ENCODE peak calls at places on chromosomes 11 and 22, in seven cellular contexts. H is neuronal stem cell, Y is H1, M is H9, F is mesendoderm, A is trophoblast cell, N is mesenchymal stem cell. L is an unnamed sample.

GRCh38 chr11:68038718-68039525 is at the start of gene TCIRG1:
- DNase-seq in H (peak; percentile 35), Y (peak; percentile 47), M (peak; percentile 90), F (peak; percentile 89), A (peak; percentile 92), N (peak; percentile 83), L (peak; percentile 70)

GRCh38 chr11:57475671-57476222 is 15.4 kb downstream of the RTN4RL2 start:
- DNase-seq in H (no peak), Y (no peak), M (no peak), F (no peak), A (no peak), N (no peak), L (no peak)

GRCh38 chr11:75281469-75282095 is 41.0 kb downstream of the TPBGL start:
- DNase-seq in H (no peak), Y (no peak), M (no peak), F (no peak), A (no peak), N (no peak), L (no peak)

GRCh38 chr11:131392528-131393255 is 22.3 kb downstream of the NTM start:
- DNase-seq in H (no peak), Y (peak; percentile 19), M (peak; percentile 59), F (peak; percentile 74), A (no peak), N (no peak), L (no peak)

GRCh38 chr22:44279059-44279340 is 33.8 kb downstream of the SHISAL1 start:
- DNase-seq in H (no peak), Y (no peak), M (no peak), F (no peak), A (no peak), N (no peak), L (no peak)

GRCh38 chr11:67251841-67252240 is 14.4 kb upstream of the GRK2 start:
- DNase-seq in H (no peak), Y (no peak), M (no peak), F (no peak), A (no peak), N (no peak), L (no peak)

GRCh38 chr11:103420593-103420992 is 311.4 kb downstream of the DYNC2H1 start:
- DNase-seq in H (no peak), Y (no peak), M (no peak), F (no peak), A (no peak), N (peak; percentile 79), L (peak; percentile 81)

GRCh38 chr11:95924414-95924760 is 480 bp upstream of the MTMR2 start:
- DNase-seq in H (no peak), Y (no peak), M (no peak), F (peak; percentile 82), A (peak; percentile 28), N (peak; percentile 45), L (peak; percentile 48)

GRCh38 chr22:43376765-43377485 is 33.8 kb upstream of the SCUBE1 start:
- DNase-seq in H (no peak), Y (no peak), M (no peak), F (peak; percentile 65), A (no peak), N (no peak), L (no peak)

GRCh38 chr11:95512682-95513081 is 276.9 kb downstream of the FAM76B start:
- DNase-seq in H (no peak), Y (no peak), M (no peak), F (no peak), A (no peak), N (peak; percentile 97), L (peak; percentile 88)

GRCh38 chr22:24185501-24186351 is 4.4 kb downstream of the SUSD2 start:
- DNase-seq in H (no peak), Y (no peak), M (no peak), F (no peak), A (no peak), N (no peak), L (no peak)

GRCh38 chr11:69352181-69352580 is 58.2 kb downstream of the MYEOV start:
- DNase-seq in H (no peak), Y (no peak), M (no peak), F (no peak), A (no peak), N (no peak), L (no peak)

GRCh38 chr22:33180371-33180770 is 122.2 kb upstream of the SYN3 start:
- DNase-seq in H (no peak), Y (no peak), M (no peak), F (no peak), A (no peak), N (no peak), L (no peak)

GRCh38 chr11:65860278-65861164 is at the start of gene MUS81:
- DNase-seq in H (peak; percentile 95), Y (peak; percentile 91), M (peak; percentile 97), F (peak; percentile 99), A (peak; percentile 93), N (peak; percentile 98), L (peak; percentile 97)

GRCh38 chr11:44030276-44030932 is 17.4 kb upstream of the ACCSL start:
- DNase-seq in H (peak; percentile 15), Y (no peak), M (peak; percentile 67), F (peak; percentile 61), A (no peak), N (peak; percentile 95), L (peak; percentile 68)

GRCh38 chr22:22748297-22748743 is 103.9 kb downstream of the GGTLC2 start:
- DNase-seq in H (peak; percentile 9), Y (no peak), M (peak; percentile 58), F (peak; percentile 32), A (peak; percentile 50), N (peak; percentile 20), L (peak; percentile 52)

GRCh38 chr11:118338637-118339061 is 3.9 kb downstream of the CD3D start:
- DNase-seq in H (no peak), Y (no peak), M (no peak), F (peak; percentile 22), A (no peak), N (no peak), L (no peak)

GRCh38 chr11:12793506-12793905 is 119.3 kb downstream of the TEAD1 start:
- DNase-seq in H (no peak), Y (no peak), M (no peak), F (no peak), A (no peak), N (no peak), L (no peak)

GRCh38 chr22:41364233-41364632 is 17.5 kb upstream of the TEF start:
- DNase-seq in H (no peak), Y (no peak), M (no peak), F (no peak), A (no peak), N (no peak), L (no peak)

GRCh38 chr22:31089101-31090100 is 8.3 kb downstream of the SMTN start:
- DNase-seq in H (no peak), Y (no peak), M (no peak), F (no peak), A (no peak), N (peak; percentile 59), L (no peak)

GRCh38 chr11:107916671-107917241 is 11.5 kb upstream of the RAB39A start:
- DNase-seq in H (no peak), Y (no peak), M (peak; percentile 77), F (no peak), A (no peak), N (no peak), L (no peak)

GRCh38 chr11:117039897-117040296 is 58.3 kb downstream of the SIK3 start:
- DNase-seq in H (no peak), Y (no peak), M (no peak), F (no peak), A (no peak), N (no peak), L (peak; percentile 46)

GRCh38 chr11:16784671-16785070 is 46.2 kb downstream of the C11orf58 start:
- DNase-seq in H (no peak), Y (no peak), M (no peak), F (no peak), A (no peak), N (no peak), L (no peak)

GRCh38 chr11:16787035-16787744 is 48.7 kb downstream of the C11orf58 start:
- DNase-seq in H (no peak), Y (no peak), M (no peak), F (no peak), A (no peak), N (no peak), L (peak; percentile 23)

GRCh38 chr11:16784097-16784496 is 45.6 kb downstream of the C11orf58 start:
- DNase-seq in H (peak; percentile 64), Y (no peak), M (no peak), F (no peak), A (no peak), N (no peak), L (no peak)

GRCh38 chr11:16786131-16786530 is 47.7 kb downstream of the C11orf58 start:
- DNase-seq in H (no peak), Y (no peak), M (no peak), F (no peak), A (no peak), N (no peak), L (no peak)

DNA sequence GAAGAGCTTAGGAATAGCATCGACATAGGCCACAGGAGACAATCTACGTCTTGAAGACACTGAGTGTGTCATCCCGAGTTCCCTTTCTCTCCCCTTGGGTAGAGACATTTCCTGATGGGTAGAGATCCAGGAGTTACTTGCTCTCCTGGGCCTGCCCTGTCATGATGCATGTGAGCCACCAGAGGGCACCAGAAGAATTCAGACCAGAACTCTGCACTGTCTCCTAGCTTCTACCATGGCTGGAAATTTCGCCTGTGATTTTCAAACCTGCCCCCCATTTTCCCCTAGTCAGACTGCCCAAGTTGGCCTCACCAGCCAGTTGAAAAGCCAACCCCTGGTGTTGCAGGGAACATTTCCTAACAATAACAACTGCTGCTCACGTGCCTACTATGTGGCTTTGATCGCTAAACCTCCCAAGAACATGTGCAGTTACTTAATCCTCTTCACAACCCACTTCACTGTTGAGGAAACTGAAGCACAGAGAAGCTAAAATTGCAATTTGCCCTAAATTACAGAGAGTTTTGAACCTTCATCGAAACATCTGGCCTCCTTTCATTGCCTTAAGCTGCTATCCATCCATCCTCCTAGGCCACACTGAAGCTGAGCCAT is 47.2 kb downstream of the C11orf58 start:
- DNase-seq in H (peak; percentile 67), Y (no peak), M (peak; percentile 76), F (peak; percentile 80), A (peak; percentile 46), N (peak; percentile 77), L (peak; percentile 75)
- H3K18ac ChIP-seq in H (no peak overlapping the region), Y (no peak overlapping the region), M (no peak overlapping the region), F (no peak overlapping the region), A (no peak overlapping the region), N (no peak overlapping the region), L (no peak overlapping the region)

GRCh38 chr11:15878756-15879155 is 477.6 kb downstream of the SOX6 start:
- DNase-seq in H (no peak), Y (no peak), M (no peak), F (no peak), A (no peak), N (no peak), L (no peak)
- H3K18ac ChIP-seq in H (no peak overlapping the region), Y (no peak overlapping the region), M (no peak overlapping the region), F (no peak overlapping the region), A (no peak overlapping the region), N (no peak overlapping the region), L (no peak overlapping the region)

GRCh38 chr11:70641366-70641765 is 243.0 kb downstream of the CTTN start:
- DNase-seq in H (no peak), Y (no peak), M (peak; percentile 61), F (peak; percentile 54), A (no peak), N (no peak), L (no peak)
- H3K18ac ChIP-seq in H (peak overlapping the region; percentile 12), Y (no peak overlapping the region), M (no peak overlapping the region), F (no peak overlapping the region), A (no peak overlapping the region), N (no peak overlapping the region), L (no peak overlapping the region)

DNA sequence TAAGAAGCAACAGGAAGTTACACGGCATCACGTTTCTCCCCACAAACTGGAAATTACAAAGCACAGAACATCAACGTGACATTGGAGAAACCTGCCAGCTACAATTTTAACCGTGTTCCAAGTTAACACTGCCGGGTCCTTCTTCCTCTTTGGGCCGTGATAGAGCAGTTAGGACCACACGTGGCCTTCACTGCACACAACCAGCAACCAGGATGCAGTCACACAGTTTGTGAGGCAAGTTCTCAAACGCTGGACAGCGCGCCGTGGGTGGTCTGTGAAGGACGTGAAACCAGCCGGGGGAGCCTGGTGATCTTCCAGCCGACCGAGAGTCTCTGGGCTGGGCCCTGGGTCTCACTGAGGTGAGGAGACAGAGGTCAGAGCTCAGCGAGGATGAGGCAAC is 14.6 kb downstream of the C11orf21 start:
- DNase-seq in H (no peak), Y (no peak), M (peak; percentile 22), F (no peak), A (no peak), N (no peak), L (no peak)
- H3K18ac ChIP-seq in H (no peak overlapping the region), Y (no peak overlapping the region), M (no peak overlapping the region), F (no peak overlapping the region), A (no peak overlapping the region), N (no peak overlapping the region), L (no peak overlapping the region)